ENCODE peak calls at places on chromosome 3, in ten cellular contexts. X is HTR-8/SVneo, H is GM04504, C is A673, O is SJSA1, M is fibroblast of the conjunctiva, Q is smooth muscle cell of the brain vasculature, R is fibroblast of pulmonary artery, G is EH, E is NCI-H1694. J is an unnamed sample.

GRCh38 chr3:51268132-51268531 is 117.0 kb upstream of the MANF start:
- DNase-seq in X (no peak), H (no peak), C (no peak), O (no peak), M (no peak), Q (no peak), R (no peak), G (no peak), E (no peak), J (no peak)

GRCh38 chr3:169535584-169535983 is 127.9 kb downstream of the MECOM start:
- DNase-seq in X (no peak), H (no peak), C (no peak), O (no peak), M (no peak), Q (no peak), R (no peak), G (no peak), E (no peak), J (no peak)

GRCh38 chr3:69081583-69082262 is 1.6 kb upstream of the UBA3 start:
- DNase-seq in X (peak), H (no peak), C (peak), O (peak), M (no peak), Q (no peak), R (no peak), G (peak), E (no peak), J (peak)

GRCh38 chr3:13254028-13254951 is 165.8 kb downstream of the NUP210 start:
- DNase-seq in X (no peak), H (no peak), C (no peak), O (no peak), M (no peak), Q (no peak), R (no peak), G (no peak), E (no peak), J (no peak)

GRCh38 chr3:141979050-141979671 is 102.7 kb downstream of the ATP1B3 start:
- DNase-seq in X (peak), H (peak), C (no peak), O (peak), M (peak), Q (no peak), R (peak), G (peak), E (no peak), J (peak)

GRCh38 chr3:156497326-156497725 is 57.6 kb downstream of the SSR3 start:
- DNase-seq in X (no peak), H (no peak), C (peak), O (no peak), M (no peak), Q (no peak), R (no peak), G (peak), E (no peak), J (no peak)

GRCh38 chr3:177818712-177819111 is 621.4 kb upstream of the TBL1XR1 start:
- DNase-seq in X (no peak), H (no peak), C (no peak), O (no peak), M (no peak), Q (no peak), R (no peak), G (no peak), E (no peak), J (no peak)

GRCh38 chr3:127546970-127547733 is 43.4 kb downstream of the TPRA1 start:
- DNase-seq in X (no peak), H (no peak), C (no peak), O (no peak), M (no peak), Q (no peak), R (no peak), G (no peak), E (no peak), J (no peak)

GRCh38 chr3:108296239-108296638 is at the start of gene HHLA2:
- DNase-seq in X (no peak), H (no peak), C (no peak), O (no peak), M (no peak), Q (no peak), R (no peak), G (no peak), E (no peak), J (no peak)

GRCh38 chr3:86537171-86537570 is 453.8 kb downstream of the VGLL3 start:
- DNase-seq in X (no peak), H (no peak), C (no peak), O (no peak), M (no peak), Q (no peak), R (no peak), G (no peak), E (no peak), J (no peak)

GRCh38 chr3:170322501-170323328 is 34.8 kb upstream of the SKIL start:
- DNase-seq in X (no peak), H (no peak), C (no peak), O (peak), M (no peak), Q (no peak), R (peak), G (no peak), E (no peak), J (no peak)

J was measured in ACHN.